ENCODE peak calls at places on chromosomes 12 and 14, in four cellular contexts. One of them, this sample, is unnamed.

GRCh38 chr14:23171251-23171975 is 12.0 kb downstream of the SLC7A8 start:
- DNase-seq in SK-N-SH: no peak
- DNase-seq in mucosa of descending colon: no peak
- DNase-seq in fibroblast of the conjunctiva: no peak
- DNase-seq in this sample: no peak

GRCh38 chr12:96228566-96229248 is 34.5 kb downstream of the ELK3 start:
- DNase-seq in mucosa of descending colon: no peak
- DNase-seq in SK-N-SH: no peak
- DNase-seq in fibroblast of the conjunctiva: no peak
- DNase-seq in this sample: no peak

GRCh38 chr12:54569995-54570531 is 18.4 kb downstream of the PPP1R1A start:
- DNase-seq in fibroblast of the conjunctiva: no peak
- DNase-seq in SK-N-SH: no peak
- DNase-seq in mucosa of descending colon: no peak
- DNase-seq in this sample: no peak

GRCh38 chr12:114841557-114842251 is 157.7 kb upstream of the TBX3 start:
- DNase-seq in SK-N-SH: no peak
- DNase-seq in fibroblast of the conjunctiva: no peak
- DNase-seq in mucosa of descending colon: no peak
- DNase-seq in this sample: no peak

GRCh38 chr12:85057370-85057963 is 21.3 kb downstream of the LRRIQ1 start:
- DNase-seq in SK-N-SH: peak
- DNase-seq in fibroblast of the conjunctiva: peak
- DNase-seq in mucosa of descending colon: peak
- DNase-seq in this sample: peak

GRCh38 chr12:27674989-27675388 is 21.3 kb upstream of the REP15 start:
- DNase-seq in SK-N-SH: no peak
- DNase-seq in mucosa of descending colon: no peak
- DNase-seq in fibroblast of the conjunctiva: no peak
- DNase-seq in this sample: no peak

GRCh38 chr12:104478396-104479140 is 21.8 kb downstream of the CHST11 start:
- DNase-seq in mucosa of descending colon: no peak
- DNase-seq in SK-N-SH: no peak
- DNase-seq in fibroblast of the conjunctiva: no peak
- DNase-seq in this sample: no peak

GRCh38 chr12:39006286-39006685 is 100.9 kb upstream of the CPNE8 start:
- DNase-seq in SK-N-SH: no peak
- DNase-seq in fibroblast of the conjunctiva: no peak
- DNase-seq in mucosa of descending colon: no peak
- DNase-seq in this sample: no peak

GRCh38 chr12:67366530-67367196 is 97.5 kb downstream of the CAND1 start:
- DNase-seq in mucosa of descending colon: no peak
- DNase-seq in SK-N-SH: no peak
- DNase-seq in fibroblast of the conjunctiva: peak
- DNase-seq in this sample: no peak

GRCh38 chr14:65103150-65103760 is 938 bp upstream of the MAX start:
- DNase-seq in fibroblast of the conjunctiva: no peak
- DNase-seq in SK-N-SH: peak
- DNase-seq in mucosa of descending colon: peak
- DNase-seq in this sample: peak